ENCODE peak calls at places on chromosome 14, in eight cellular contexts. Q is GM12891; T is stimulated activated CD4-positive, alpha-beta T cell treated with anti-CD3 and anti-CD28 coated beads, Interleukin-15, amount 100 ng/mL, for 1 hour; L is Daoy; O is RCC 7860; H is effector memory CD8-positive, alpha-beta T cell; M is NCI-H2081; P is CD8-positive, alpha-beta T cell. U is an unnamed sample.

GRCh38 chr14:90154110-90154509 is 92.3 kb downstream of the KCNK13 start:
- DNase-seq in Q (no peak), T (no peak), L (no peak), O (no peak), H (no peak), M (no peak), P (no peak), U (no peak)

GRCh38 chr14:64676410-64677008 is 27.7 kb upstream of the PLEKHG3 start:
- DNase-seq in Q (no peak), T (no peak), L (no peak), O (no peak), H (no peak), M (no peak), P (no peak), U (no peak)

GRCh38 chr14:23877538-23878180 is 75.9 kb upstream of the DHRS4 start:
- DNase-seq in Q (no peak), T (no peak), L (no peak), O (no peak), H (no peak), M (no peak), P (no peak), U (no peak)

GRCh38 chr14:43116341-43116740 is 1390.7 kb downstream of the FSCB start:
- DNase-seq in Q (no peak), T (no peak), L (peak; percentile 15), O (peak; percentile 57), H (no peak), M (no peak), P (no peak), U (no peak)

GRCh38 chr14:93960774-93961438 is 15.5 kb downstream of the ASB2 start:
- DNase-seq in Q (no peak), T (no peak), L (no peak), O (no peak), H (no peak), M (no peak), P (no peak), U (no peak)

GRCh38 chr14:59849371-59850130 is 21.0 kb downstream of the RTN1 start:
- DNase-seq in Q (no peak), T (no peak), L (no peak), O (no peak), H (no peak), M (no peak), P (no peak), U (no peak)

GRCh38 chr14:106414464-106414863 is 888.1 kb downstream of the TMEM121 start:
- DNase-seq in Q (no peak), T (no peak), L (no peak), O (no peak), H (no peak), M (no peak), P (no peak), U (no peak)

GRCh38 chr14:37791384-37792036 is 196.1 kb downstream of the TTC6 start:
- DNase-seq in Q (no peak), T (no peak), L (no peak), O (no peak), H (no peak), M (no peak), P (no peak), U (no peak)

GRCh38 chr14:100317897-100318808 is 5.0 kb upstream of the SLC25A47 start:
- DNase-seq in Q (peak; percentile 88), T (peak; percentile 53), L (peak; percentile 64), O (no peak), H (peak; percentile 75), M (no peak), P (peak; percentile 43), U (peak; percentile 93)

GRCh38 chr14:102579696-102580551 is 12.5 kb upstream of the RCOR1 start:
- DNase-seq in Q (no peak), T (no peak), L (peak; percentile 81), O (peak; percentile 75), H (no peak), M (no peak), P (no peak), U (peak; percentile 78)

GRCh38 chr14:69685716-69686115 is 74.3 kb downstream of the SUSD6 start:
- DNase-seq in Q (no peak), T (no peak), L (peak; percentile 70), O (no peak), H (no peak), M (peak; percentile 61), P (no peak), U (peak; percentile 52)

GRCh38 chr14:51677276-51677675 is 25.6 kb downstream of the FRMD6 start:
- DNase-seq in Q (no peak), T (no peak), L (no peak), O (peak; percentile 9), H (no peak), M (no peak), P (no peak), U (no peak)

GRCh38 chr14:105220699-105221597 is 27.4 kb upstream of the BTBD6 start:
- DNase-seq in Q (no peak), T (no peak), L (no peak), O (no peak), H (no peak), M (no peak), P (no peak), U (no peak)

GRCh38 chr14:104054222-104054905 is 31.1 kb upstream of the ASPG start:
- DNase-seq in Q (no peak), T (no peak), L (no peak), O (no peak), H (no peak), M (no peak), P (no peak), U (no peak)

GRCh38 chr14:80475074-80475473 is 263.8 kb upstream of the DIO2 start:
- DNase-seq in Q (no peak), T (no peak), L (no peak), O (no peak), H (no peak), M (no peak), P (no peak), U (peak; percentile 39)

GRCh38 chr14:59275668-59276067 is 87.2 kb downstream of the DAAM1 start:
- DNase-seq in Q (peak; percentile 15), T (no peak), L (peak; percentile 74), O (peak; percentile 70), H (no peak), M (no peak), P (no peak), U (peak; percentile 64)

GRCh38 chr14:51394391-51394790 is 154.3 kb downstream of the TMX1 start:
- DNase-seq in Q (no peak), T (no peak), L (no peak), O (no peak), H (no peak), M (no peak), P (no peak), U (peak; percentile 33)

GRCh38 chr14:101191882-101192660 is 288.5 kb upstream of the RTL1 start:
- DNase-seq in Q (no peak), T (no peak), L (no peak), O (no peak), H (no peak), M (no peak), P (no peak), U (no peak)

GRCh38 chr14:68715032-68715924 is 77.6 kb downstream of the ZFP36L1 start:
- DNase-seq in Q (no peak), T (no peak), L (peak; percentile 64), O (no peak), H (no peak), M (no peak), P (no peak), U (no peak)

GRCh38 chr14:67221248-67221981 is 19.8 kb upstream of the PALS1 start:
- DNase-seq in Q (no peak), T (no peak), L (peak; percentile 61), O (peak; percentile 62), H (no peak), M (no peak), P (no peak), U (peak; percentile 71)

GRCh38 chr14:33401326-33401725 is 462.6 kb downstream of the NPAS3 start:
- DNase-seq in Q (no peak), T (no peak), L (no peak), O (no peak), H (no peak), M (no peak), P (no peak), U (no peak)

GRCh38 chr14:69204753-69205152 is 13.5 kb downstream of the EXD2 start:
- DNase-seq in Q (no peak), T (no peak), L (no peak), O (no peak), H (no peak), M (no peak), P (no peak), U (no peak)

GRCh38 chr14:59238242-59238641 is 49.8 kb downstream of the DAAM1 start:
- DNase-seq in Q (no peak), T (no peak), L (no peak), O (no peak), H (no peak), M (no peak), P (no peak), U (no peak)

GRCh38 chr14:70773182-70773862 is 36.0 kb downstream of the MAP3K9 start:
- DNase-seq in Q (no peak), T (no peak), L (no peak), O (no peak), H (no peak), M (no peak), P (no peak), U (no peak)

GRCh38 chr14:63276492-63277342 is 42.0 kb downstream of the GPHB5 start:
- DNase-seq in Q (peak; percentile 18), T (no peak), L (peak; percentile 58), O (peak; percentile 31), H (no peak), M (peak; percentile 38), P (no peak), U (peak; percentile 78)

GRCh38 chr14:92460916-92461579 is 52.5 kb upstream of the RIN3 start:
- DNase-seq in Q (no peak), T (no peak), L (peak; percentile 61), O (peak; percentile 17), H (peak; percentile 17), M (no peak), P (no peak), U (peak; percentile 72)

GRCh38 chr14:22391908-22392307 is 197.1 kb downstream of the DAD1 start:
- DNase-seq in Q (no peak), T (no peak), L (peak; percentile 82), O (peak; percentile 41), H (peak; percentile 0), M (no peak), P (no peak), U (peak; percentile 65)

GRCh38 chr14:99524091-99524661 is 43.0 kb downstream of the CCNK start:
- DNase-seq in Q (no peak), T (no peak), L (no peak), O (no peak), H (no peak), M (peak; percentile 68), P (no peak), U (no peak)

GRCh38 chr14:104264495-104265265 is 126.3 kb downstream of the KIF26A start:
- DNase-seq in Q (no peak), T (no peak), L (no peak), O (no peak), H (no peak), M (no peak), P (no peak), U (no peak)

GRCh38 chr14:96304956-96305355 is 48.9 kb downstream of the BDKRB1 start:
- DNase-seq in Q (no peak), T (no peak), L (peak; percentile 8), O (no peak), H (no peak), M (no peak), P (no peak), U (no peak)

GRCh38 chr14:100975668-100976067 is 72.1 kb upstream of the RTL1 start:
- DNase-seq in Q (no peak), T (no peak), L (peak; percentile 18), O (peak; percentile 75), H (no peak), M (no peak), P (no peak), U (no peak)

GRCh38 chr14:59217011-59217410 is 28.5 kb downstream of the DAAM1 start:
- DNase-seq in Q (no peak), T (no peak), L (no peak), O (no peak), H (no peak), M (no peak), P (no peak), U (no peak)

GRCh38 chr14:58808828-58809227 is 171.1 kb downstream of the DACT1 start:
- DNase-seq in Q (no peak), T (no peak), L (peak; percentile 31), O (no peak), H (no peak), M (peak; percentile 6), P (no peak), U (no peak)

U was measured in GM03348.